ENCODE peak calls at places on chromosomes 4 and X, in five cellular contexts. One of them, this sample, is unnamed. For H3K4me1, the result is how much of the 10 kb centered on the place peaks cover.

GRCh38 chrX:109952050-109952449 is 50.9 kb upstream of the TMEM164 start:
- DNase-seq in upper lobe of right lung: no peak
- DNase-seq in adipocyte: no peak
- DNase-seq in heart right ventricle: no peak
- DNase-seq in psoas muscle: no peak
- DNase-seq in this sample: no peak

GRCh38 chr4:84028340-84028739 is 470.8 kb downstream of the NKX6-1 start:
- DNase-seq in upper lobe of right lung: no peak
- DNase-seq in adipocyte: no peak
- DNase-seq in psoas muscle: no peak
- DNase-seq in heart right ventricle: no peak
- DNase-seq in this sample: no peak

GRCh38 chr4:115126487-115126886 is 13.1 kb upstream of the NDST4 start:
- DNase-seq in heart right ventricle: no peak
- DNase-seq in psoas muscle: no peak
- DNase-seq in adipocyte: no peak
- DNase-seq in upper lobe of right lung: no peak
- DNase-seq in this sample: no peak

GRCh38 chr4:175499735-175500352 is 312.2 kb downstream of the GPM6A start:
- DNase-seq in heart right ventricle: no peak
- DNase-seq in upper lobe of right lung: no peak
- DNase-seq in psoas muscle: no peak
- DNase-seq in adipocyte: no peak
- DNase-seq in this sample: no peak

GRCh38 chrX:41906515-41907165 is 16.7 kb downstream of the CASK start:
- DNase-seq in upper lobe of right lung: no peak
- DNase-seq in adipocyte: peak
- DNase-seq in psoas muscle: no peak
- DNase-seq in heart right ventricle: no peak
- DNase-seq in this sample: no peak

GRCh38 chrX:154918060-154918483 is 31.9 kb downstream of the F8A1 start:
- DNase-seq in upper lobe of right lung: no peak
- DNase-seq in heart right ventricle: no peak
- DNase-seq in psoas muscle: peak
- DNase-seq in adipocyte: peak
- DNase-seq in this sample: peak

GRCh38 chrX:13694359-13694758 is 5.4 kb downstream of the RAB9A start:
- DNase-seq in adipocyte: peak
- DNase-seq in psoas muscle: no peak
- DNase-seq in upper lobe of right lung: no peak
- DNase-seq in heart right ventricle: no peak
- DNase-seq in this sample: no peak

GRCh38 chr4:80111276-80111675 is 38.2 kb upstream of the ANTXR2 start:
- DNase-seq in psoas muscle: no peak
- DNase-seq in upper lobe of right lung: no peak
- DNase-seq in adipocyte: no peak
- DNase-seq in heart right ventricle: no peak
- DNase-seq in this sample: no peak

DNA sequence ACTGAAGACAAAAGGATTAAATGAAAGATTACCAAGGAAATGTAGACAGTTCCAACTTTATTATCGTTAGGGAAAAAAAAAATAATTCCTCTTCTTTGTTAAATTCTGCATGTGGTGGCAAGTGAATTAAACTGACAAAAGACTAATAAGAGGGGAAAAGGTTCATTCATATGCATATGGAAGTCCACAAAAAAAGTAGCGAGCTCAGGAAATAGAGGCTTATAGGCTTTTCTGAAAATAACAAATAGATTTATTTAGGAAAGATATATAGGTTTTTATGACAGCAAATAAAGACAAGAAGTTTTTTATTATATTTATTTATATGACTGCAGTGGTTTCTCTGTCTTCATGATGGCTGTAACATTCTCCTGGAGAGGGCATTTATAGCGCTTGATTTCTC is 246.0 kb downstream of the NAF1 start:
- DNase-seq in upper lobe of right lung: no peak
- DNase-seq in adipocyte: no peak
- DNase-seq in psoas muscle: no peak
- DNase-seq in heart right ventricle: no peak
- DNase-seq in this sample: no peak
- H3K4me1 ChIP-seq in upper lobe of right lung: under half
- H3K4me1 ChIP-seq in adipocyte: under half
- H3K4me1 ChIP-seq in psoas muscle: under half
- H3K4me1 ChIP-seq in heart right ventricle: under half
- H3K4me1 ChIP-seq in this sample: under half

DNA sequence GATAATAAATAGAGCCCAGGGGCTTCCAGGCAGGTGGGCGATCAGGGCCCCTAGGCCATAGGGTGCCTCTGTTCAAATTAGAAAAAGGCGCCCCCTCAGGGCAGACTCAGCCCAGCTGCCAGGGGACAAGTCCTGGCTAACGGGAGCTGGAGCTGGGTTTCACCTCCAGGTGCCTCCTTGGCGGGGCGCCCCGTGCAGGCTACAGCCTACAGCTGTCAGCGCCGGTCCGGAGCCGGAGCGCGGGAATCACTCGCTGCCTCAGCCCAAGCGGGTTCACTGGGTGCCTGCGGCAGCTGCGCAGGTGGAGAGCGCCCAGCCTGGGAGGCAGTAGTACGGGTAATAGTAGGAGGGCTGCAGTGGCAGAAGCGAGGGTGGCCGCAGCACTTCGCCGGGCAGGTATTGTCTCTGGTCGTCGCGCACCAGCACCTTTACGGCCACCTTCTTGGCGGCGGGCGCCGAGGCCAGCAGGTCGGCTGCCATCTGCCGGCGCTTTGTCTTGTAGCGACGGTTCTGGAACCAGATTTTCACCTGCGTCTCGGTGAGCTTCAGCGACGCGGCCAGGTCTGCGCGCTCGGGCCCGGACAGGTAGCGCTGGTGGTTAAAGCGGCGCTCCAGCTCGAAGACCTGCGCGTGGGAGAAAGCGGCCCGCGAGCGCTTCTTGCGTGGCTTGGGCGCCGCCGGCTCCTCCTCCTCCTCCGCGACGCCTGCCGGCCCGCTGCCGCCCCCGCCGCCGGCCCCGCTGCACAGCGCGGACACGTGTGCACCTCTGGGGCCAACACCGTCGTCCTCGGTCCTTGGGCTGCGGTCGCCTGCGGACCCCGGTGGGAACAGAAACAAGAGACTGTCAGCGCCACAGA is 2.4 kb downstream of the NKX3-2 start:
- DNase-seq in heart right ventricle: no peak
- DNase-seq in upper lobe of right lung: no peak
- DNase-seq in psoas muscle: no peak
- DNase-seq in adipocyte: no peak
- DNase-seq in this sample: no peak
- H3K4me3 ChIP-seq in heart right ventricle: no peak
- H3K4me3 ChIP-seq in upper lobe of right lung: peak
- H3K4me3 ChIP-seq in psoas muscle: peak
- H3K4me3 ChIP-seq in adipocyte: peak
- H3K4me3 ChIP-seq in this sample: peak

DNA sequence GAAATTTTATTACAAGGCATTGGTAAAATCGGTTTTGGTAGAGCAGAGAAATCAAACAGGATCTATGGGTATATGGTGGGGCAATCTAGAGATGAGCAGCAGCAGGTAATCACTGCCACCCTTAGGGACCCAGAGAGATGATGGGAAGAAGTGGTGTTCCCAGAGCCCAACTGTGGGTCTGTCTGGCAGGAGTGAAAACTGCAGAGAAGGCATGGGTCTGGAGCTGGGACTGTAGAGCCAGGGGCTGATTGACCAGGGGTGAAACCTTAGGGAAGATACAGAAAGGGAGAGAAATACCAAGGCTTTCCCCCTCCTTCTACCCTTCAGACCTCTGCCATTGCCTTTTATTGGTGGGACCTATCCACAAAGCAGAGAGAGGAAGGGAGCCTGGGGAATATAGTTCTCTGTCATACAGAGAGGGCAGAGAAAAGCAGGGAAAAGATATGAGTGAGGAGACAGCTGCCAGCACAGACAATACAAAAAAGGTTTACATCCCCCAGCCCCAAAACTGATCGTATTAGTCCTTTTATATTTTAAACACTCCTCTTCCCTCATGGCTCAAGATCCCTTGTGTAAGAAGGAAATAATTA is 28.7 kb downstream of the PDLIM5 start:
- DNase-seq in adipocyte: no peak
- DNase-seq in heart right ventricle: no peak
- DNase-seq in upper lobe of right lung: no peak
- DNase-seq in psoas muscle: no peak
- DNase-seq in this sample: no peak
- H3K4me1 ChIP-seq in adipocyte: under half
- H3K4me1 ChIP-seq in heart right ventricle: half or more
- H3K4me1 ChIP-seq in upper lobe of right lung: under half
- H3K4me1 ChIP-seq in psoas muscle: half or more
- H3K4me1 ChIP-seq in this sample: half or more

GRCh38 chr4:6172093-6172926 is 28.0 kb downstream of the JAKMIP1 start:
- DNase-seq in psoas muscle: no peak
- DNase-seq in upper lobe of right lung: no peak
- DNase-seq in heart right ventricle: no peak
- DNase-seq in adipocyte: no peak
- DNase-seq in this sample: no peak
- H3K4me3 ChIP-seq in psoas muscle: no peak
- H3K4me3 ChIP-seq in upper lobe of right lung: no peak
- H3K4me3 ChIP-seq in heart right ventricle: no peak
- H3K4me3 ChIP-seq in adipocyte: no peak
- H3K4me3 ChIP-seq in this sample: no peak

GRCh38 chr4:168839758-168840385 is 170.2 kb downstream of the CBR4 start:
- DNase-seq in heart right ventricle: no peak
- DNase-seq in psoas muscle: no peak
- DNase-seq in adipocyte: peak
- DNase-seq in upper lobe of right lung: no peak
- DNase-seq in this sample: no peak
- H3K4me1 ChIP-seq in heart right ventricle: half or more
- H3K4me1 ChIP-seq in psoas muscle: half or more
- H3K4me1 ChIP-seq in adipocyte: half or more
- H3K4me1 ChIP-seq in upper lobe of right lung: under half
- H3K4me1 ChIP-seq in this sample: half or more

GRCh38 chrX:113982766-113983165 is 601.1 kb upstream of the HTR2C start:
- DNase-seq in adipocyte: no peak
- DNase-seq in psoas muscle: no peak
- DNase-seq in heart right ventricle: no peak
- DNase-seq in upper lobe of right lung: no peak
- DNase-seq in this sample: no peak
- H3K4me3 ChIP-seq in adipocyte: no peak
- H3K4me3 ChIP-seq in psoas muscle: no peak
- H3K4me3 ChIP-seq in heart right ventricle: no peak
- H3K4me3 ChIP-seq in upper lobe of right lung: no peak
- H3K4me3 ChIP-seq in this sample: no peak

GRCh38 chr4:151207186-151207585 is 69.8 kb upstream of the PRSS48 start:
- DNase-seq in adipocyte: no peak
- DNase-seq in upper lobe of right lung: no peak
- DNase-seq in heart right ventricle: no peak
- DNase-seq in psoas muscle: no peak
- DNase-seq in this sample: no peak
- H3K4me1 ChIP-seq in adipocyte: half or more
- H3K4me1 ChIP-seq in upper lobe of right lung: under half
- H3K4me1 ChIP-seq in heart right ventricle: half or more
- H3K4me1 ChIP-seq in psoas muscle: under half
- H3K4me1 ChIP-seq in this sample: half or more

GRCh38 chr4:153722036-153722435 is 37.8 kb downstream of the RNF175 start:
- DNase-seq in adipocyte: no peak
- DNase-seq in upper lobe of right lung: no peak
- DNase-seq in heart right ventricle: no peak
- DNase-seq in psoas muscle: no peak
- DNase-seq in this sample: no peak
- H3K4me3 ChIP-seq in adipocyte: no peak
- H3K4me3 ChIP-seq in upper lobe of right lung: no peak
- H3K4me3 ChIP-seq in heart right ventricle: no peak
- H3K4me3 ChIP-seq in psoas muscle: no peak
- H3K4me3 ChIP-seq in this sample: no peak

This sample was measured in left ventricle myocardium inferior.